ENCODE peak calls at places on chromosomes 6 and 20, in ten cellular contexts. U, C, K, D, B, A, T, Y, G and P are unnamed samples.

GRCh38 chr6:111992851-111993250 is 61.1 kb upstream of the CCN6 start:
- DNase-seq in U (no peak), C (no peak), K (no peak), D (peak), B (no peak), A (peak), T (peak), Y (peak), G (peak), P (peak)

GRCh38 chr20:10665791-10666190 is 8.0 kb downstream of the JAG1 start:
- DNase-seq in U (no peak), C (no peak), K (no peak), D (peak), B (no peak), A (no peak), T (no peak), Y (no peak), G (no peak), P (no peak)

GRCh38 chr6:24923885-24924401 is 11.8 kb downstream of the RIPOR2 start:
- DNase-seq in U (no peak), C (no peak), K (no peak), D (no peak), B (no peak), A (no peak), T (no peak), Y (no peak), G (no peak), P (no peak)

GRCh38 chr6:142913511-142914047 is 31.4 kb downstream of the HIVEP2 start:
- DNase-seq in U (no peak), C (peak), K (no peak), D (no peak), B (no peak), A (peak), T (peak), Y (no peak), G (peak), P (peak)

GRCh38 chr20:53828673-53829085 is 235.0 kb upstream of the ZNF217 start:
- DNase-seq in U (no peak), C (no peak), K (no peak), D (peak), B (no peak), A (no peak), T (no peak), Y (no peak), G (no peak), P (no peak)

GRCh38 chr20:25116746-25117457 is 35.0 kb upstream of the VSX1 start:
- DNase-seq in U (no peak), C (no peak), K (no peak), D (no peak), B (no peak), A (no peak), T (no peak), Y (no peak), G (no peak), P (no peak)

GRCh38 chr20:3767434-3768341 is at the start of gene ADISSP:
- DNase-seq in U (peak), C (peak), K (peak), D (peak), B (peak), A (peak), T (peak), Y (peak), G (peak), P (peak)

GRCh38 chr20:44422083-44422482 is 53.6 kb upstream of the TTPAL start:
- DNase-seq in U (no peak), C (no peak), K (no peak), D (peak), B (no peak), A (no peak), T (no peak), Y (no peak), G (no peak), P (no peak)

GRCh38 chr6:53992522-53992921 is 118.7 kb upstream of the MLIP start:
- DNase-seq in U (no peak), C (no peak), K (no peak), D (no peak), B (no peak), A (no peak), T (no peak), Y (no peak), G (no peak), P (no peak)